ENCODE peak calls at places on chromosomes 5 and 9, in six cellular contexts. G is gastrocnemius medialis, R is dorsolateral prefrontal cortex, M is tibial artery, I is body of pancreas, A is pancreas. T is an unnamed sample.

GRCh38 chr5:34735436-34736426 is 79.6 kb downstream of the RAI14 start:
- DNase-seq in G (no peak), R (no peak), M (no peak), I (no peak), A (no peak), T (no peak)

GRCh38 chr9:96565684-96566360 is 53.8 kb downstream of the CDC14B start:
- DNase-seq in G (no peak), R (no peak), M (no peak), I (no peak), A (no peak), T (no peak)

GRCh38 chr9:3385871-3386270 is 139.9 kb downstream of the RFX3 start:
- DNase-seq in G (no peak), R (no peak), M (no peak), I (no peak), A (no peak), T (no peak)

GRCh38 chr9:135971892-135972291 is 10.7 kb upstream of the UBAC1 start:
- DNase-seq in G (no peak), R (no peak), M (no peak), I (peak; percentile 92), A (peak; percentile 90), T (no peak)

GRCh38 chr5:143001764-143002351 is 231.7 kb downstream of the ARHGAP26 start:
- DNase-seq in G (no peak), R (peak; percentile 10), M (no peak), I (no peak), A (no peak), T (no peak)

GRCh38 chr9:115057559-115057958 is 60.4 kb downstream of the TNC start:
- DNase-seq in G (no peak), R (no peak), M (no peak), I (no peak), A (no peak), T (no peak)

GRCh38 chr9:114898741-114899140 is 31.6 kb downstream of the TNFSF8 start:
- DNase-seq in G (peak; percentile 42), R (no peak), M (no peak), I (peak; percentile 28), A (no peak), T (peak; percentile 88)

GRCh38 chr5:19855929-19856328 is 132.1 kb downstream of the CDH18 start:
- DNase-seq in G (no peak), R (no peak), M (no peak), I (peak; percentile 11), A (no peak), T (no peak)

GRCh38 chr5:148961261-148962199 is 101.3 kb downstream of the SH3TC2 start:
- DNase-seq in G (no peak), R (no peak), M (no peak), I (peak; percentile 57), A (peak; percentile 62), T (peak; percentile 62)

GRCh38 chr5:24823625-24824024 is 178.8 kb upstream of the CDH10 start:
- DNase-seq in G (no peak), R (no peak), M (no peak), I (no peak), A (no peak), T (no peak)

GRCh38 chr5:111394580-111394979 is 117.8 kb downstream of the STARD4 start:
- DNase-seq in G (no peak), R (no peak), M (no peak), I (no peak), A (no peak), T (no peak)

GRCh38 chr9:118059520-118060278 is 355.5 kb downstream of the TLR4 start:
- DNase-seq in G (no peak), R (peak; percentile 4), M (no peak), I (peak; percentile 15), A (peak; percentile 9), T (no peak)

GRCh38 chr5:96687812-96688453 is 25.8 kb downstream of the CAST start:
- DNase-seq in G (no peak), R (no peak), M (no peak), I (no peak), A (no peak), T (no peak)

GRCh38 chr5:677131-678101 is 15.7 kb downstream of the TPPP start:
- DNase-seq in G (peak; percentile 8), R (peak; percentile 3), M (peak; percentile 61), I (peak; percentile 5), A (no peak), T (no peak)

GRCh38 chr9:111431684-111432083 is 52.5 kb downstream of the ECPAS start:
- DNase-seq in G (no peak), R (no peak), M (no peak), I (no peak), A (no peak), T (no peak)

GRCh38 chr5:119742311-119742710 is 113.0 kb downstream of the FAM170A start:
- DNase-seq in G (no peak), R (no peak), M (no peak), I (no peak), A (no peak), T (no peak)

GRCh38 chr9:128150594-128151342 is 1.5 kb downstream of the LCN2 start:
- DNase-seq in G (no peak), R (no peak), M (peak; percentile 63), I (no peak), A (no peak), T (no peak)

GRCh38 chr9:85451680-85452079 is 290.1 kb downstream of the AGTPBP1 start:
- DNase-seq in G (no peak), R (no peak), M (no peak), I (no peak), A (no peak), T (no peak)

GRCh38 chr9:85453850-85454249 is 287.9 kb downstream of the AGTPBP1 start:
- DNase-seq in G (no peak), R (no peak), M (no peak), I (no peak), A (no peak), T (peak; percentile 35)
- H3K4me3 ChIP-seq in G (no peak overlapping the region), R (no peak overlapping the region), M (no peak overlapping the region), I (no peak overlapping the region), A (no peak overlapping the region), T (no peak overlapping the region)

GRCh38 chr5:170860818-170861217 is 1.0 kb upstream of the RANBP17 start:
- DNase-seq in G (no peak), R (no peak), M (no peak), I (no peak), A (no peak), T (no peak)

GRCh38 chr5:170863646-170864045 is 1.8 kb downstream of the RANBP17 start:
- DNase-seq in G (no peak), R (no peak), M (no peak), I (no peak), A (no peak), T (no peak)

GRCh38 chr5:170861295-170861854 is 443 bp upstream of the RANBP17 start:
- DNase-seq in G (no peak), R (no peak), M (no peak), I (no peak), A (no peak), T (no peak)

GRCh38 chr5:170860415-170860814 is 1.4 kb upstream of the RANBP17 start:
- DNase-seq in G (no peak), R (no peak), M (no peak), I (no peak), A (no peak), T (no peak)

DNA sequence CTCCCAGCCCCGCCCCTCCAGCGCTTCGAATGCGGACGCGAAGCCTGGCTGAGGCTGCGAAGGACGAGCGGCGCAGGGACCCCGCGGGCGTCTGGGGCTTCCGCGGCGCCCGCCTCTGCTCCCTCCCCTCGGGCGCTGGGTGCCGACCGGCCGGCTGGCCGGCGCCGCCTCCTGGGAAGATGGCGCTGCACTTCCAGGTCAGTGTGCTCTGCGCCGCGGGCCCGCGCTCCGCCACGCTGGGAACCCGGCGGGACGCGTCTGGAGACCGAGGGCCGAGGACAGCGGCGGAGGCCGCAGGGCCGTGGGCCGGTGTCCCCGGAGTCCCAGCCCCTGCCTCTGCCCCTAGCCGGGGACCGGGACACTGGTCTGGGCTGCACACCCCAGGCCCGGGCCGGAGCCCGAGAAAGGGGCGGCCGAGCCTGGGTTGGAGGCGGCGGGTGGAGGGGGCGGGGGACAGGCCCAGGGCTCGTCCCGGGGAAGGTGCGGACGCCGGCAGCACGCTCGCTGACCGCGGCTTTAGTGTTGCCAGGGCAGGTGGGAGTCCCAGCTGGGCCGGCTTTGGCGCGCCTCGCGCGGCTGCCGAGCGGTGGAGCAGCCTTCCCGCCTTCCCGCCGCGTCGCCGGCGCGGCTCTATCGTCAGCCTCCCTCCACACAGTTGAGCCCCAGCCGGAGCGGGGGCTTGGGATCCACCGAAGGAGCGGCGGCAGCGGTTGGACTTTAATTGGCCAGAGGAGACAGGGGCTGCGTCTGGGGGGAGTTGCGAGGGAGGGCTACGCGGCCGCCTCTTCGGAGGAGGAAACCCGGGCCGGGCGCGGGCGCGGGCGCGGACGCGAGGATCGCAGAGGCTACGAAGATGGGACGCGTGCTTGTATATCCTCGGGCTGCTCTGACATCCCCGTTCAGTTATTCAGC is at the start of gene RANBP17:
- DNase-seq in G (no peak), R (peak; percentile 8), M (no peak), I (peak; percentile 64), A (peak; percentile 80), T (no peak)
- H3K4me3 ChIP-seq in G (peak within 1 kb of the TSS; percentile 52), R (peak within 1 kb of the TSS; percentile 55), M (peak within 1 kb of the TSS; percentile 62), I (peak within 1 kb of the TSS; percentile 87), A (peak within 1 kb of the TSS; percentile 75), T (peak within 1 kb of the TSS; percentile 41)

GRCh38 chr5:102664946-102665345 is 90.2 kb upstream of the PAM start:
- DNase-seq in G (no peak), R (no peak), M (no peak), I (no peak), A (no peak), T (no peak)

GRCh38 chr5:102668220-102668930 is 86.7 kb upstream of the PAM start:
- DNase-seq in G (no peak), R (no peak), M (no peak), I (peak; percentile 13), A (no peak), T (no peak)

GRCh38 chr5:102666164-102666951 is 88.7 kb upstream of the PAM start:
- DNase-seq in G (no peak), R (no peak), M (no peak), I (peak; percentile 52), A (peak; percentile 42), T (no peak)

DNA sequence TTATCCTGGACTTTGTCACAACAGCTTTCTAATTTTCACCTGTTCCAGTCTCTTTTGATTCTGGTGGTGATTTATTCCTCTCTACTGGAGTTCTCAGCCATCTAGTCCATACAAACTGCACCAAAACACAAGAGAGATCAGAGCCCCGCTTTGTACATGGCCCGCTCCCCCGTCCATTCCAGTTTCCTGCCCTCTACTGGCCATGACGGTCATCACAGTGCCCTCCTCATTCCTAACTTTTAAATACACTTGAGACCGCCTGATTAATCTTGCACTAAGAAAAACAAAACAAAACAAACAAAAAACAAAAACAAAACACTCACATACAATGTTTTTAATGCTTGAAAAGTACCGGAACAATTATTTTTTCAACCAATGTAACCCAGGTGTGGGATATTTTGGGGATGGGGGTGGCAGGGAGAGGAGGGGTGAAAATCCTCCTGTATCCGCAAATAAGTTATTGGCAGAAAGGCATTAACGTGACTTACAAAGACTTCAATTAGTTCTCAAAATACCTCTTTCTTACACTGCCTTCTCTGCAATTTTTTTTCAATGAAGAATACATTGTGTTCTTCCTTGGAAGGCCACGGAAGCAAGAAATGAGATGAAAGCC is 84.8 kb upstream of the PAM start:
- DNase-seq in G (no peak), R (no peak), M (no peak), I (peak; percentile 37), A (no peak), T (no peak)
- H3K4me3 ChIP-seq in G (no peak overlapping the region), R (no peak overlapping the region), M (no peak overlapping the region), I (no peak overlapping the region), A (no peak overlapping the region), T (no peak overlapping the region)

DNA sequence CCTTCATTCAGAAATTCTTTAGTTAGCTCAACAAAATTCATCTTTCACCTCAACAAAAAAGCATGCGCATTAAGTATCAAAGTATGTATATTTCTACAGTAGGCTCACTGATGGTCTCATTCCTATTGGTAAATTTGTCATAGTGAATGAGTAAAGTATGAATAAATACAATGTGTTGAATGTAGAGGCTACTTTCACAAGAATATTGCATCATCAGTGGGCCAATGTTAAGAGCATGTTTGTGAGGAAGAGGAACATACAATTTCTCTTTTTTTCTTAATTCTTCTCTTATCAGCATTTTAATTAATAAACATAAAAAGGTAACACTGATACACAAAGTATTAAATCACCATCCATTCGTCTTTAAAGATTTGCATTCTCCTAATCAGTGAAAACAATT is 505.1 kb downstream of the CETN3 start:
- DNase-seq in G (no peak), R (no peak), M (no peak), I (no peak), A (no peak), T (no peak)
- H3K4me3 ChIP-seq in G (no peak overlapping the region), R (no peak overlapping the region), M (no peak overlapping the region), I (no peak overlapping the region), A (no peak overlapping the region), T (no peak overlapping the region)